ENCODE peak calls at places on chromosomes 3 and 15, in six cellular contexts. H, Y, W, D, Q and G are unnamed samples.

GRCh38 chr15:92848852-92849598 is 51.1 kb upstream of the CHD2 start:
- DNase-seq in H (no peak), Y (no peak), W (peak), D (no peak), Q (no peak), G (no peak)

GRCh38 chr3:150806436-150806835 is 43.5 kb upstream of the SIAH2 start:
- DNase-seq in H (no peak), Y (no peak), W (no peak), D (no peak), Q (no peak), G (peak)

GRCh38 chr3:174955513-174956001 is 96.4 kb downstream of the NAALADL2 start:
- DNase-seq in H (no peak), Y (peak), W (no peak), D (no peak), Q (no peak), G (no peak)

GRCh38 chr3:50167782-50168317 is 12.7 kb downstream of the SEMA3F start:
- DNase-seq in H (no peak), Y (no peak), W (no peak), D (no peak), Q (no peak), G (no peak)

GRCh38 chr3:112228786-112229185 is 65.2 kb downstream of the SLC9C1 start:
- DNase-seq in H (no peak), Y (no peak), W (no peak), D (no peak), Q (peak), G (no peak)

GRCh38 chr15:85527907-85528306 is 147.5 kb downstream of the AKAP13 start:
- DNase-seq in H (peak), Y (peak), W (peak), D (no peak), Q (no peak), G (no peak)

GRCh38 chr15:85582719-85583089 is 202.3 kb downstream of the AKAP13 start:
- DNase-seq in H (peak), Y (peak), W (no peak), D (peak), Q (no peak), G (no peak)

GRCh38 chr15:39581501-39582285 is 814 bp downstream of the THBS1 start:
- DNase-seq in H (peak), Y (peak), W (peak), D (no peak), Q (no peak), G (no peak)

GRCh38 chr3:154218728-154219127 is 97.5 kb downstream of the ARHGEF26 start:
- DNase-seq in H (no peak), Y (peak), W (no peak), D (no peak), Q (no peak), G (no peak)

GRCh38 chr3:117018622-117019021 is 309.0 kb downstream of the TUSC7 start:
- DNase-seq in H (no peak), Y (no peak), W (no peak), D (no peak), Q (no peak), G (no peak)

GRCh38 chr3:197487911-197488391 is 67.8 kb downstream of the BDH1 start:
- DNase-seq in H (no peak), Y (no peak), W (peak), D (no peak), Q (peak), G (no peak)

GRCh38 chr3:146200461-146201220 is 39.7 kb upstream of the PLOD2 start:
- DNase-seq in H (no peak), Y (no peak), W (no peak), D (no peak), Q (no peak), G (no peak)

GRCh38 chr3:118272976-118273375 is 761.7 kb downstream of the IGSF11 start:
- DNase-seq in H (no peak), Y (no peak), W (no peak), D (no peak), Q (no peak), G (no peak)

GRCh38 chr3:110625126-110625798 is 446.4 kb upstream of the NECTIN3 start:
- DNase-seq in H (no peak), Y (no peak), W (no peak), D (no peak), Q (no peak), G (no peak)

GRCh38 chr3:42036483-42036823 is 54.7 kb upstream of the TRAK1 start:
- DNase-seq in H (no peak), Y (no peak), W (no peak), D (no peak), Q (peak), G (no peak)